ENCODE peak calls at places on chromosomes 7 and 10, in eight cellular contexts. H is H1, Q is MM.1S, J is endothelial cell, P is fibroblast of pulmonary artery, U is Calu3, S is LNCaP clone FGC, D is IMR-90. Y is an unnamed sample.

GRCh38 chr10:4426866-4427265 is 399.1 kb upstream of the AKR1E2 start:
- DNase-seq in Q (no peak), P (no peak), J (no peak), D (no peak), U (no peak), H (no peak), S (no peak), Y (no peak)

GRCh38 chr10:26556756-26557640 is 118.9 kb downstream of the APBB1IP start:
- DNase-seq in S (peak), Q (peak), U (peak), H (no peak), J (peak), P (peak), D (peak), Y (peak)

GRCh38 chr10:126204320-126204719 is 184.0 kb downstream of the ADAM12 start:
- DNase-seq in U (no peak), S (no peak), J (no peak), H (no peak), D (no peak), P (no peak), Q (no peak), Y (no peak)

GRCh38 chr10:74586088-74586585 is 240.3 kb upstream of the KAT6B start:
- DNase-seq in P (no peak), H (no peak), Q (peak), J (no peak), S (peak), D (peak), U (no peak), Y (peak)

GRCh38 chr7:1883834-1884582 is 213.9 kb downstream of the ELFN1 start:
- DNase-seq in Q (no peak), U (no peak), S (no peak), P (no peak), J (no peak), H (no peak), D (no peak), Y (no peak)

GRCh38 chr10:36534471-36535002 is 590.9 kb upstream of the ANKRD30A start:
- DNase-seq in D (peak), S (no peak), Q (peak), H (no peak), J (no peak), P (peak), U (no peak), Y (no peak)

GRCh38 chr7:123535517-123535916 is 1.1 kb upstream of the IQUB start:
- DNase-seq in Q (no peak), S (no peak), P (no peak), D (no peak), J (no peak), U (no peak), H (no peak), Y (no peak)

GRCh38 chr10:79944428-79945395 is 4.2 kb downstream of the SFTPD start:
- DNase-seq in P (no peak), J (peak), D (no peak), H (no peak), Q (no peak), U (no peak), S (no peak), Y (no peak)

GRCh38 chr7:38955892-38956291 is 21.8 kb upstream of the POU6F2 start:
- DNase-seq in J (no peak), S (no peak), D (no peak), U (no peak), Q (no peak), H (no peak), P (no peak), Y (no peak)

GRCh38 chr10:71889388-71889987 is 38.4 kb upstream of the PSAP start:
- DNase-seq in J (no peak), D (no peak), U (peak), S (no peak), H (no peak), Q (no peak), P (no peak), Y (no peak)

GRCh38 chr10:24869354-24870016 is 82.9 kb downstream of the PRTFDC1 start:
- DNase-seq in U (no peak), H (no peak), Q (no peak), P (peak), J (no peak), D (peak), S (no peak), Y (no peak)

GRCh38 chr10:91681361-91682276 is 48.7 kb upstream of the PPP1R3C start:
- DNase-seq in P (peak), J (no peak), U (peak), D (no peak), S (no peak), Q (no peak), H (no peak), Y (no peak)

GRCh38 chr7:55026867-55027490 is 8.2 kb downstream of the EGFR start:
- DNase-seq in P (no peak), S (no peak), H (no peak), Q (no peak), U (peak), J (no peak), D (peak), Y (no peak)

GRCh38 chr7:30422922-30423321 is 55.7 kb downstream of the NOD1 start:
- DNase-seq in S (no peak), Q (no peak), D (peak), J (no peak), H (no peak), U (no peak), P (peak), Y (no peak)

GRCh38 chr7:123916240-123916724 is 8.8 kb upstream of the SPAM1 start:
- DNase-seq in J (no peak), Q (peak), S (no peak), D (peak), P (peak), U (peak), H (peak), Y (peak)

GRCh38 chr7:91212592-91212991 is 51.6 kb upstream of the FZD1 start:
- DNase-seq in P (peak), H (no peak), S (no peak), U (no peak), J (no peak), Q (no peak), D (peak), Y (no peak)

GRCh38 chr10:46516660-46517416 is 39.6 kb downstream of the GPRIN2 start:
- DNase-seq in S (no peak), P (peak), Q (no peak), D (peak), U (peak), J (no peak), H (no peak), Y (no peak)

GRCh38 chr7:5682889-5683670 is 98.4 kb downstream of the RNF216 start:
- DNase-seq in Q (no peak), D (no peak), S (no peak), U (no peak), J (no peak), H (no peak), P (no peak), Y (no peak)

GRCh38 chr7:101018271-101019167 is 1.4 kb upstream of the MUC17 start:
- DNase-seq in D (no peak), J (no peak), Q (no peak), P (no peak), H (no peak), U (no peak), S (no peak), Y (peak)

GRCh38 chr10:133247681-133248333 is 10.2 kb downstream of the VENTX start:
- DNase-seq in U (no peak), H (no peak), P (peak), Q (no peak), J (no peak), D (no peak), S (no peak), Y (no peak)

GRCh38 chr10:34494012-34494411 is 321.1 kb downstream of the PARD3 start:
- DNase-seq in D (peak), U (no peak), J (no peak), Q (no peak), P (peak), S (no peak), H (no peak), Y (no peak)

DNA sequence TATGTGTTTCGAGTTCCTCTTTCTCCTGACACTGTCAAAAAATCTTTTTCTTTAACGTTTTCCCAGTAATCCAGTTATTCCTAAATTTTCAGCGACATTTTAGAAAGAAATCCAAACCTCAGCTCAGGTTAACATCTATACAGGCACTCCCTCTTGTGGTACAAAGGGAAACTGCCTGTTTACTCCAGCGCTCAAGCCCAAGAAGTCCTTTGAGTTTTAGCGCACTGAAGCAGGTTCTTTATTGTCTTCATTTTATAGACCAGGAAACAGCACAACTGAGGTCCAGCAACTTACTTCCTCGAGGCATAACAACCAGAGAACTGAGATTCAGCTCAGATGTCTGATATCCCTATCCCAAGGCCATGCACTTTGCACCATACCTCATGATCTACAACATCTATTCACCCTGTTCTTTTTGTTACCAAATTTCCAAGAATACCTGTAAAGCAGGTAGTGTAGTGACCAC is 287.2 kb upstream of the MKLN1 start:
- DNase-seq in D (peak), P (peak), U (peak), S (peak), J (peak), Q (peak), H (no peak), Y (peak)
- TF ChIP-seq CTCF in D (peak), P (peak), U (peak), S (peak), J (peak), Q (peak), H (no peak), Y (peak)

GRCh38 chr10:130337696-130338587 is 201.8 kb downstream of the GLRX3 start:
- DNase-seq in S (no peak), P (no peak), U (no peak), Q (no peak), D (no peak), H (no peak), J (no peak), Y (no peak)

GRCh38 chr10:130335336-130335735 is 199.1 kb downstream of the GLRX3 start:
- DNase-seq in Q (no peak), S (no peak), H (no peak), J (no peak), D (no peak), P (no peak), U (no peak), Y (no peak)

GRCh38 chr10:130337305-130337640 is 201.1 kb downstream of the GLRX3 start:
- DNase-seq in S (no peak), H (no peak), P (no peak), J (no peak), U (no peak), Q (no peak), D (no peak), Y (no peak)

GRCh38 chr10:130338588-130339070 is 202.4 kb downstream of the GLRX3 start:
- DNase-seq in D (no peak), Q (no peak), U (no peak), P (no peak), H (no peak), J (no peak), S (no peak), Y (no peak)

DNA sequence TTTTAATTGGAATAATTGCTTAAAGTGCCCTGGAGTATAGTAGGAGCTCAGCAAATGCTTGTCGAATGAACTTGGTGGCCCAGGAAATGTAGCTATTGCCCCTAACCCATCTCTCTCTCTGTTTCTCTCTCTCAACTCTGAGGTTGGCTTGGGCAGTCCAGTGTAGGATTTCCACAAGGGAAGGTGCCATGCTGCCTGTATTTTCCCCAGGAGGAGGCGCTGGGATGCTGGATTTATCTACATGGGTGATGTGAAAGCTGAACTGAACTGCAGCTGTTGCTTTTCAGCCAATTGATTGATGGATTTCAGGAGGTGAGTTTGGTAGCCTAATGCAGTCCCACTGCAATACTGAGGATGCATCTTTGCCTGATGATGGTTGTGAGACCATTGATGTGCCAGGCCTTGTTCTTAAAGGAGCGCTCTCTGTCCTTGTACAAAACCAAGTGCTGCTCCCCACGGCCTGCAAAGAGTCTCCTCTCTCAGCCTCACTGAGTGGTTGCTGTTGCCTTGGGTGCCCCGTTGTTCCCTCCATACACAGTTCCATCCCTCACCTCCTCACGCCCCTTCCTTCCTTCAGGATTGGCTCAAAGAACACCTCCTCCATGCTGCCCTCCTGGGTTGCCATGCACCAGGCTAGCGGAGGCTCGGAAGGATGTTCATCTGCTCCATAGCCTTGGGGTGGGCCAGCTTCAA is 200.6 kb downstream of the GLRX3 start:
- DNase-seq in H (no peak), D (no peak), Q (no peak), J (no peak), U (no peak), P (no peak), S (no peak), Y (no peak)
- TF ChIP-seq CTCF in H (peak), D (no peak), Q (peak), J (no peak), U (no peak), P (no peak), S (peak), Y (no peak)

GRCh38 chr7:80037689-80038088 is 96.9 kb upstream of the GNAI1 start:
- DNase-seq in U (no peak), J (no peak), P (no peak), D (no peak), S (no peak), Q (no peak), H (no peak), Y (no peak)
- TF ChIP-seq CTCF in U (no peak), J (no peak), P (no peak), D (no peak), S (no peak), Q (no peak), H (no peak), Y (no peak)

GRCh38 chr10:128011059-128011979 is 104.4 kb downstream of the PTPRE start:
- DNase-seq in U (peak), D (peak), H (peak), J (peak), S (no peak), Q (peak), P (peak), Y (peak)
- TF ChIP-seq CTCF in U (peak), D (peak), H (peak), J (peak), S (peak), Q (peak), P (peak), Y (peak)

GRCh38 chr7:20835111-20835750 is 48.5 kb upstream of the SP8 start:
- DNase-seq in D (no peak), J (no peak), P (no peak), Q (no peak), H (peak), S (no peak), U (no peak), Y (no peak)

GRCh38 chr7:20839196-20839735 is 52.6 kb upstream of the SP8 start:
- DNase-seq in S (no peak), J (no peak), H (no peak), D (no peak), Q (no peak), U (no peak), P (no peak), Y (no peak)

GRCh38 chr7:20831976-20832375 is 45.3 kb upstream of the SP8 start:
- DNase-seq in D (no peak), H (no peak), U (no peak), Q (no peak), P (no peak), S (no peak), J (no peak), Y (no peak)

GRCh38 chr7:20831451-20831850 is 44.8 kb upstream of the SP8 start:
- DNase-seq in P (no peak), D (no peak), J (no peak), U (no peak), Q (no peak), S (no peak), H (no peak), Y (no peak)

DNA sequence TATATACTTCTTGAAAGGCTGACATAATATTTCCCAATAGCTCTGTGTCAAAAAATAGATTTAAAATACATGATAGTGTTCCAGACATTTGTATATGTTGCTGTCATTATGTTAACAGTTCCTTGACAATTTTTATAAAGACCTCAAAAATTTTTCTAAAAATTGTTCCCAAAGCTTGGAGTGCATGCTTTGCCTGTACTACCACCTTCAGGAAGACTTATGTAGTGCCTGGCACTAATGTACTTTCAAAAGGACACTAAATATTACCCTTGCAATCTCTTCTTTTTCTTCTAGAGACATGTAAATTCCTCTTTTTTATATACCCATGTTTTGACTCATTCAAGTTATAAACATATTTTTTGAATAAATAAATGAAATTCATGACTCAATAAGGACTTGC is 48.0 kb upstream of the SP8 start:
- DNase-seq in S (no peak), P (no peak), J (no peak), Q (no peak), H (no peak), D (no peak), U (no peak), Y (no peak)
- TF ChIP-seq CTCF in S (peak), P (no peak), J (no peak), Q (peak), H (no peak), D (no peak), U (peak), Y (no peak)